ENCODE peak calls at places on chromosomes 13 and 19, in eight cellular contexts. M is cardiac muscle cell, G is fibroblast of lung, X is uterus, E is GM12865, Z is ascending aorta, F is AG10803, N is HL-60. Q is an unnamed sample.

GRCh38 chr13:37666036-37666435 is 67.5 kb upstream of the POSTN start:
- DNase-seq in M (no peak), G (no peak), X (no peak), E (no peak), Z (no peak), F (no peak), N (no peak), Q (no peak)

GRCh38 chr19:28454083-28454482 is 758.9 kb downstream of the UQCRFS1 start:
- DNase-seq in M (no peak), G (peak), X (no peak), E (no peak), Z (no peak), F (no peak), N (no peak), Q (no peak)

GRCh38 chr19:7658219-7658686 is 10.6 kb upstream of the RETN start:
- DNase-seq in M (no peak), G (no peak), X (no peak), E (peak), Z (no peak), F (no peak), N (no peak), Q (no peak)

GRCh38 chr19:34336781-34337271 is 28.2 kb upstream of the GPI start:
- DNase-seq in M (peak), G (no peak), X (no peak), E (peak), Z (no peak), F (peak), N (peak), Q (no peak)

GRCh38 chr13:39321578-39321977 is 281.4 kb downstream of the LHFPL6 start:
- DNase-seq in M (peak), G (no peak), X (no peak), E (no peak), Z (no peak), F (peak), N (no peak), Q (no peak)

GRCh38 chr13:41212881-41213280 is 18.5 kb upstream of the KBTBD7 start:
- DNase-seq in M (no peak), G (no peak), X (no peak), E (no peak), Z (no peak), F (no peak), N (no peak), Q (no peak)

GRCh38 chr13:77356155-77356554 is 29.3 kb upstream of the MYCBP2 start:
- DNase-seq in M (no peak), G (no peak), X (no peak), E (no peak), Z (no peak), F (no peak), N (no peak), Q (no peak)

GRCh38 chr19:50652722-50653121 is 3.5 kb downstream of the C19orf81 start:
- DNase-seq in M (no peak), G (no peak), X (no peak), E (no peak), Z (no peak), F (no peak), N (no peak), Q (no peak)

GRCh38 chr19:6632002-6632621 is 37.8 kb downstream of the TNFSF14 start:
- DNase-seq in M (peak), G (peak), X (peak), E (peak), Z (no peak), F (peak), N (peak), Q (no peak)

GRCh38 chr13:97134364-97135095 is 87.6 kb upstream of the MBNL2 start:
- DNase-seq in M (no peak), G (peak), X (no peak), E (no peak), Z (no peak), F (no peak), N (no peak), Q (no peak)

GRCh38 chr13:45674908-45675307 is 27.2 kb upstream of the CBY2 start:
- DNase-seq in M (peak), G (peak), X (no peak), E (no peak), Z (no peak), F (peak), N (no peak), Q (peak)

GRCh38 chr19:37997911-37998344 is 90.9 kb downstream of the SIPA1L3 start:
- DNase-seq in M (peak), G (peak), X (no peak), E (no peak), Z (no peak), F (peak), N (no peak), Q (peak)

GRCh38 chr13:35763805-35764170 is 287.3 kb upstream of the MAB21L1 start:
- DNase-seq in M (no peak), G (no peak), X (no peak), E (no peak), Z (no peak), F (peak), N (no peak), Q (no peak)

GRCh38 chr13:33015275-33015674 is 948 bp upstream of the KL start:
- DNase-seq in M (no peak), G (no peak), X (no peak), E (no peak), Z (no peak), F (no peak), N (no peak), Q (no peak)

DNA sequence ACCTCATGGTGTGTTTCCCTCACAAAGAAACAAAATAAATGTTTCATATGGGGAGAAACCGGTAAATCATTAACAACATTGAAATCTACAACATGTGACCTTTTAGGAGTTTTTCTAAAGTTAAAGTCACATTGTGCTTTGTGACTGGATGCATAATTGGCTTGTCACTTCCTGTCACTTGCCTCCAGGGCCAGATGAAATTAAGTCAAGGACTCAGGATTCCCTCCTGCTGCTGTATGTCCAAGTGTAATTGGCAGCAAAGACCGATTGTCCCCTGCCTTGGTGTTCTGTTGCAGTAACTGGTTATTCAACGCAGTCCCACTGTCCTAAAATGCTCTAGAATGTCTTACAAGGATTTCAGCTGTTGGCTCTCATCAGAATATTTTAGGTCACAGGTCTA is 448.2 kb downstream of the LIG4 start:
- DNase-seq in M (no peak), G (no peak), X (no peak), E (no peak), Z (no peak), F (no peak), N (no peak), Q (no peak)
- H3K4me3 ChIP-seq in M (no peak), G (no peak), X (no peak), E (no peak), Z (no peak), F (no peak), N (no peak), Q (no peak)

DNA sequence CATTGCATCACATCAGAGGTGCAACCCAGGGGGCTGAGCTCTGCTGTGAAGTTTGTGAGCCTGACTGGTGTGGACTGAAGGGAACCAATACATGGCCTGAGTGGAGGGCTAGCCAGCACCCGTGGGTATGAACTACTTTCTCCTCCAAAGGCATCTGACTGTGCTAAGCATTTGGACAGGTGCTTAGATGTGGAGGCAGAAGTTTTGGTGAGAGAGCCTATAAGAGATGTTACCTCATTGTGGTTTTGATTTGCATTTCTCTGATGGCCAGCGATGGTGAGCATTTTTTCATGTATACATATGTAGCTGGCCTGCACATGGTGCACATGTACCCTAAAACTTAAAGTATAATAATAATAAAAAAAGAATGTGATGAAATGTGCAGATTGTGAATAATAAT is 46.9 kb downstream of the TEX29 start:
- DNase-seq in M (no peak), G (no peak), X (no peak), E (no peak), Z (no peak), F (no peak), N (no peak), Q (no peak)
- TF ChIP-seq CTCF in M (no peak), G (no peak), X (no peak), E (no peak), Z (no peak), F (no peak), N (no peak), Q (no peak)

GRCh38 chr19:54608205-54608604 is 14.8 kb downstream of the LILRA1 start:
- DNase-seq in M (no peak), G (no peak), X (no peak), E (no peak), Z (no peak), F (no peak), N (no peak), Q (no peak)

GRCh38 chr19:54608792-54609191 is 15.4 kb downstream of the LILRA1 start:
- DNase-seq in M (no peak), G (no peak), X (no peak), E (no peak), Z (no peak), F (no peak), N (no peak), Q (no peak)

GRCh38 chr19:54606230-54606629 is 12.8 kb downstream of the LILRA1 start:
- DNase-seq in M (no peak), G (no peak), X (no peak), E (peak), Z (no peak), F (no peak), N (no peak), Q (no peak)

GRCh38 chr19:54606891-54607781 is 13.7 kb downstream of the LILRA1 start:
- DNase-seq in M (no peak), G (no peak), X (no peak), E (peak), Z (no peak), F (no peak), N (no peak), Q (no peak)

DNA sequence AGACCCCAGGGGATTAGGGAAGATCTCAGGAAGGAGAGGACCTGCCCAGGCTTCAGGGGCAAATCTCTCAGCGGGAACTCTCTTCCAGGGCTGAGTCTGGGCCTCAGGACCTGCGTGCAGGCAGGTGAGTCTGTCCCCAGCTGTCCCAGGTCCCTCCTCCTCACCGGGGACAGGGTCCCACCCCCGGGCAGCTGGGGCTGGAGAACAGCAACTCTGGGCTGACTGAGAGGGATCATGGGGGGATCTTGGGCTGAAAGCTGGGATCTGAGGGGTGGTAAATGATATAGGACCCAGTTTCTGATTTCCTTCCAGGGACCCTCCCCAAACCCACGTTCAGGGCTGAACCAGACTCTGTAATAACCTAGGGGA is 14.3 kb downstream of the LILRA1 start:
- DNase-seq in M (no peak), G (no peak), X (no peak), E (no peak), Z (no peak), F (no peak), N (no peak), Q (no peak)
- H3K4me3 ChIP-seq in M (no peak), G (no peak), X (no peak), E (no peak), Z (no peak), F (no peak), N (no peak), Q (no peak)

GRCh38 chr19:33224694-33225457 is 774 bp downstream of the SLC7A10 start:
- DNase-seq in M (no peak), G (no peak), X (no peak), E (no peak), Z (no peak), F (no peak), N (no peak), Q (no peak)

GRCh38 chr19:33227870-33228599 is 2.4 kb upstream of the SLC7A10 start:
- DNase-seq in M (peak), G (no peak), X (no peak), E (no peak), Z (no peak), F (no peak), N (no peak), Q (no peak)

GRCh38 chr19:33226550-33227241 is 1.0 kb upstream of the SLC7A10 start:
- DNase-seq in M (peak), G (peak), X (no peak), E (no peak), Z (no peak), F (no peak), N (no peak), Q (peak)

GRCh38 chr19:33225458-33225925 is at the start of gene SLC7A10:
- DNase-seq in M (peak), G (no peak), X (no peak), E (no peak), Z (no peak), F (no peak), N (no peak), Q (no peak)

GRCh38 chr19:33227242-33227650 is 1.6 kb upstream of the SLC7A10 start:
- DNase-seq in M (peak), G (peak), X (no peak), E (no peak), Z (no peak), F (peak), N (no peak), Q (peak)
- TF ChIP-seq CTCF in M (no peak), G (no peak), X (no peak), E (no peak), Z (no peak), F (no peak), N (no peak), Q (no peak)

DNA sequence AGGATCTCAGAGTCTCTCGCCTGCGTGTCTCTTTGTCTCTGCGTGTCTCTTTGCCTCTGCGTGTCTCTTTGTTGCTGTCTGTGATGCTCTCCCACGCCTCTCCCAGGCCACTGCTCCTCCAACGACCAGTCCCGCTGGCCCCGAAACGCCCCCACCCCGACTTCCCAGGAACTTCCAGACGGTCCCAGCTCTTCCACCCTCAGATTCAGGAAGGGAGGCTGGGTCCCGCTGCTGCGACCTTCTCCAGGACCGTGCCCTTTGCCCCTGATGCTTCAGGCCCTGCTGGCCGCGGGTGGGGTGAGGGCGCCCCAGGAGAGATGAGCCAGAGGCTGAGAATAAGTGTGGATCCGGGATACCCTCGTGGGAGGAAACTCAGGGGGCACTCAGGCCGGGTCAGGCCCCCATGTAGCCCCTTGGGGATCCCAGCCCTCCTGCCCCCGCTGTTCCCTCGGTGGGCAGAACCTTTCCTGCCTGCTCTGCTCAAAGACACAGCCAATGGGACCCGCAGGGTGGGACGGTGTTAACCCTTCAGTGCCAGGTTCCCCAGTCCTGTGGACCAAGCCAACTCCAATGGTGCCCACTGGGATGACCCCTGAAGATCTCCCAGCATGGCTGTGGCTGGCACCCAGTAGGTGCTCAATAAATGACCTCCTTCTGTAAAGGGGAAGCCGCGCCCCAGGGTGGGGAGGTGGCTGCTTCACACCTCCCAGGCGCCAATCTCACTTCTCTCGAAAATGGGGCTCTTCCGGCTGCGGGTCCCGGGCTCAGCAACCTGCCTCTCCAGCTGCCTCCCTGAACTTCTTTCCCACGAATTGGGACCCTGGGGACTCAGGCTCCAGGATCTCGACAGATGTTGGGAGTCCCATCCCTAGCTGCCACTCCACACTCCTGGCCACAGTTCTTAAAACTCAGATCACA is 1.5 kb upstream of the S1PR5 start:
- DNase-seq in M (no peak), G (no peak), X (no peak), E (no peak), Z (no peak), F (no peak), N (no peak), Q (no peak)
- H3K4me3 ChIP-seq in M (no peak), G (no peak), X (no peak), E (no peak), Z (peak), F (no peak), N (no peak), Q (no peak)

DNA sequence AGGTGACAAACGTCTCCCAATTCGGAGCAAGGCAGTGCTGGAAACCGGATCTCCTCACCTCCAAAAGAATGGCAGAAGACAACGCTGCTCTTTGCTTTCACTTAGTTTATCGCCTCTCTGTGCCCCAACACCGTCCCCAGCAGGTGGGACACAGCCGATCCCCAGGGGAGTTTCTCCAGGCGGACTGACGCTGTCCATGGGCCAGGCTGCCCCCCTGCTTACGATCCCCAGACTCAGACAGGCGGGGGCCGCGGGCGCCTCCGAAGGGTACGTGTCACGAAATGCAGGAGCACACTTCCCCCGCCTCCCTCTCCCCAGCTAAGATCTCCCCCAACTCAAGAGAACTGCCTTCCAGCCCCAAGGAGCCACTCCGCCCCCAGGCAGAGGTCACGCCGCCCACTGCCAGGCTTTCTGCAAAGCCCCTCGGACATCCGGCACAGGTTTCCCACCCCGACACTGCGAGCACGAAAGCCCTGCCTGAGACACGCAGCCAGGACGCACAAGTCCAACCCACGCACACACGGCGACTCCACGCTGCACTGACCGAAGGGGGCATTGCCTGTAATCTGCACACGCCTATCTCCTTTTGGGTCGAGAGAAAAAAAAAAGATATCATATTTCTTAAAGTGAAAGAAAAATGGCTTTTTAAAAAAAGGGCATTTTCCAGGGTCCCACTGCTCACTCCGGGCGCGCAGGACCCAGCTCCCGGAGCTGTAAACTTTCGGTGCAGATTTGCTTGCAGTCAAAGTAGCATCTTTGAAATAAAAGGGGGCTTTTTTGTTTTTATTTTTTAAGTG is 1.9 kb downstream of the SPRY2 start:
- DNase-seq in M (peak), G (peak), X (peak), E (peak), Z (peak), F (peak), N (no peak), Q (no peak)
- TF ChIP-seq CTCF in M (peak), G (no peak), X (peak), E (no peak), Z (no peak), F (peak), N (no peak), Q (peak)

GRCh38 chr13:30689752-30690151 is 45.6 kb upstream of the ALOX5AP start:
- DNase-seq in M (no peak), G (no peak), X (no peak), E (no peak), Z (no peak), F (no peak), N (no peak), Q (no peak)

GRCh38 chr13:30685987-30686386 is 49.4 kb upstream of the ALOX5AP start:
- DNase-seq in M (no peak), G (no peak), X (no peak), E (no peak), Z (no peak), F (no peak), N (no peak), Q (no peak)

GRCh38 chr13:30685320-30685859 is 50.0 kb upstream of the ALOX5AP start:
- DNase-seq in M (no peak), G (no peak), X (no peak), E (no peak), Z (no peak), F (no peak), N (no peak), Q (no peak)

GRCh38 chr13:30692108-30692507 is 43.2 kb upstream of the ALOX5AP start:
- DNase-seq in M (no peak), G (no peak), X (no peak), E (no peak), Z (no peak), F (no peak), N (no peak), Q (no peak)

GRCh38 chr13:30690282-30691188 is 44.8 kb upstream of the ALOX5AP start:
- DNase-seq in M (peak), G (peak), X (peak), E (peak), Z (peak), F (peak), N (peak), Q (no peak)
- H3K4me3 ChIP-seq in M (no peak), G (peak), X (peak), E (peak), Z (peak), F (peak), N (peak), Q (no peak)

GRCh38 chr19:10332158-10332964 is 968 bp downstream of the RAVER1 start:
- DNase-seq in M (no peak), G (no peak), X (no peak), E (no peak), Z (no peak), F (no peak), N (no peak), Q (no peak)

GRCh38 chr19:10335149-10336053 is 2.1 kb upstream of the RAVER1 start:
- DNase-seq in M (no peak), G (no peak), X (no peak), E (no peak), Z (no peak), F (no peak), N (no peak), Q (no peak)

GRCh38 chr19:10332965-10333757 is at the start of gene RAVER1:
- DNase-seq in M (peak), G (peak), X (peak), E (peak), Z (peak), F (peak), N (peak), Q (peak)

GRCh38 chr19:10333758-10334339 is 520 bp upstream of the RAVER1 start:
- DNase-seq in M (no peak), G (no peak), X (no peak), E (no peak), Z (no peak), F (no peak), N (no peak), Q (no peak)

GRCh38 chr19:10334340-10335148 is 1.2 kb upstream of the RAVER1 start:
- DNase-seq in M (peak), G (peak), X (peak), E (peak), Z (peak), F (peak), N (no peak), Q (peak)
- TF ChIP-seq CTCF in M (peak), G (no peak), X (no peak), E (no peak), Z (no peak), F (peak), N (no peak), Q (peak)

DNA sequence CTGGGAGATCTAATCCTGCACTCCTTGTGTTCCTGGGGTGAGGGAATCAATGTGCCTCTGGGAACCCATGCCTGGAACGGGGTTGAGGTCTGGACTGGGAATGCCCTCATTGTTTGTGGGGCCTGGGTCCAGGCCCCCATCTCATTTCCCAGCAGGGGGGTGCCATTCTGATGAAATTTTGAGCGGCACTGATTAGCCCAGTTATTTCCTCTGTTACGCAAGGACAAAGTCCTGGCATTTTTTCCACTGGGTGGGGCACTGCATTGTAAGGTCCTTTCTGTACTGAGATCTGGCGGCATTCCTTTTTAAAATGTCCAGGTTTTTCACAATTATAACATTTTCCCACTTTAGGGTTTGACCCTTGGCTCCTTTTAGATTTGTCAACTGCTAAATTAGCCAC is 14.8 kb downstream of the FPR3 start:
- DNase-seq in M (peak), G (no peak), X (no peak), E (no peak), Z (no peak), F (peak), N (no peak), Q (no peak)
- H3K4me3 ChIP-seq in M (no peak), G (no peak), X (no peak), E (no peak), Z (no peak), F (no peak), N (no peak), Q (no peak)

Q was measured in retinal pigment epithelial cell.